ENCODE peak calls at places on chromosomes 5 and 9, in four cellular contexts. One of them, this sample, is unnamed.

GRCh38 chr5:15285901-15286583 is 213.9 kb upstream of the FBXL7 start:
- DNase-seq in nephron progenitor cell: no peak
- DNase-seq in activated effector memory CD4-positive, alpha-beta T cell treated with Interleukin-2 at 50 U/mL for 16 hours: no peak
- DNase-seq in fibroblast of villous mesenchyme: peak
- DNase-seq in this sample: no peak

GRCh38 chr9:125815568-125815967 is 68.4 kb downstream of the PBX3 start:
- DNase-seq in activated effector memory CD4-positive, alpha-beta T cell treated with Interleukin-2 at 50 U/mL for 16 hours: no peak
- DNase-seq in nephron progenitor cell: no peak
- DNase-seq in fibroblast of villous mesenchyme: no peak
- DNase-seq in this sample: no peak

GRCh38 chr5:76084496-76085285 is 1.5 kb downstream of the SV2C start:
- DNase-seq in nephron progenitor cell: peak
- DNase-seq in activated effector memory CD4-positive, alpha-beta T cell treated with Interleukin-2 at 50 U/mL for 16 hours: no peak
- DNase-seq in fibroblast of villous mesenchyme: no peak
- DNase-seq in this sample: no peak

GRCh38 chr5:113804943-113805342 is 291.4 kb downstream of the YTHDC2 start:
- DNase-seq in nephron progenitor cell: no peak
- DNase-seq in fibroblast of villous mesenchyme: no peak
- DNase-seq in activated effector memory CD4-positive, alpha-beta T cell treated with Interleukin-2 at 50 U/mL for 16 hours: no peak
- DNase-seq in this sample: no peak

GRCh38 chr9:83405674-83406255 is 132.4 kb downstream of the FRMD3 start:
- DNase-seq in nephron progenitor cell: no peak
- DNase-seq in activated effector memory CD4-positive, alpha-beta T cell treated with Interleukin-2 at 50 U/mL for 16 hours: no peak
- DNase-seq in fibroblast of villous mesenchyme: no peak
- DNase-seq in this sample: no peak

GRCh38 chr5:116013207-116013777 is 19.0 kb upstream of the ARL14EPL start:
- DNase-seq in activated effector memory CD4-positive, alpha-beta T cell treated with Interleukin-2 at 50 U/mL for 16 hours: no peak
- DNase-seq in fibroblast of villous mesenchyme: no peak
- DNase-seq in nephron progenitor cell: no peak
- DNase-seq in this sample: no peak

GRCh38 chr9:127065592-127065991 is 56.8 kb downstream of the ANGPTL2 start:
- DNase-seq in activated effector memory CD4-positive, alpha-beta T cell treated with Interleukin-2 at 50 U/mL for 16 hours: no peak
- DNase-seq in nephron progenitor cell: no peak
- DNase-seq in fibroblast of villous mesenchyme: peak
- DNase-seq in this sample: no peak

GRCh38 chr5:2817031-2817603 is 65.6 kb upstream of the IRX2 start:
- DNase-seq in nephron progenitor cell: no peak
- DNase-seq in fibroblast of villous mesenchyme: no peak
- DNase-seq in activated effector memory CD4-positive, alpha-beta T cell treated with Interleukin-2 at 50 U/mL for 16 hours: no peak
- DNase-seq in this sample: no peak

GRCh38 chr9:112753725-112754124 is 3.2 kb downstream of the SNX30 start:
- DNase-seq in fibroblast of villous mesenchyme: peak
- DNase-seq in activated effector memory CD4-positive, alpha-beta T cell treated with Interleukin-2 at 50 U/mL for 16 hours: no peak
- DNase-seq in nephron progenitor cell: no peak
- DNase-seq in this sample: no peak

GRCh38 chr5:124872615-124873014 is 126.2 kb upstream of the ZNF608 start:
- DNase-seq in fibroblast of villous mesenchyme: no peak
- DNase-seq in nephron progenitor cell: no peak
- DNase-seq in activated effector memory CD4-positive, alpha-beta T cell treated with Interleukin-2 at 50 U/mL for 16 hours: no peak
- DNase-seq in this sample: no peak

GRCh38 chr9:38339087-38339486 is 53.4 kb upstream of the ALDH1B1 start:
- DNase-seq in activated effector memory CD4-positive, alpha-beta T cell treated with Interleukin-2 at 50 U/mL for 16 hours: no peak
- DNase-seq in fibroblast of villous mesenchyme: no peak
- DNase-seq in nephron progenitor cell: no peak
- DNase-seq in this sample: no peak

GRCh38 chr5:133251296-133252132 is 199.7 kb downstream of the HSPA4 start:
- DNase-seq in nephron progenitor cell: no peak
- DNase-seq in activated effector memory CD4-positive, alpha-beta T cell treated with Interleukin-2 at 50 U/mL for 16 hours: no peak
- DNase-seq in fibroblast of villous mesenchyme: no peak
- DNase-seq in this sample: no peak

GRCh38 chr9:112787942-112788341 is 37.4 kb downstream of the SNX30 start:
- DNase-seq in fibroblast of villous mesenchyme: no peak
- DNase-seq in nephron progenitor cell: no peak
- DNase-seq in activated effector memory CD4-positive, alpha-beta T cell treated with Interleukin-2 at 50 U/mL for 16 hours: no peak
- DNase-seq in this sample: no peak

GRCh38 chr5:148760945-148761638 is 65.3 kb upstream of the ADRB2 start:
- DNase-seq in activated effector memory CD4-positive, alpha-beta T cell treated with Interleukin-2 at 50 U/mL for 16 hours: no peak
- DNase-seq in fibroblast of villous mesenchyme: no peak
- DNase-seq in nephron progenitor cell: no peak
- DNase-seq in this sample: no peak

GRCh38 chr9:18255158-18255629 is 218.8 kb upstream of the ADAMTSL1 start:
- DNase-seq in fibroblast of villous mesenchyme: peak
- DNase-seq in activated effector memory CD4-positive, alpha-beta T cell treated with Interleukin-2 at 50 U/mL for 16 hours: peak
- DNase-seq in nephron progenitor cell: peak
- DNase-seq in this sample: peak

GRCh38 chr9:114225534-114226288 is 70.4 kb downstream of the COL27A1 start:
- DNase-seq in nephron progenitor cell: no peak
- DNase-seq in activated effector memory CD4-positive, alpha-beta T cell treated with Interleukin-2 at 50 U/mL for 16 hours: no peak
- DNase-seq in fibroblast of villous mesenchyme: no peak
- DNase-seq in this sample: no peak

GRCh38 chr5:42944989-42945388 is 95.1 kb downstream of the ANXA2R start:
- DNase-seq in activated effector memory CD4-positive, alpha-beta T cell treated with Interleukin-2 at 50 U/mL for 16 hours: no peak
- DNase-seq in nephron progenitor cell: no peak
- DNase-seq in fibroblast of villous mesenchyme: peak
- DNase-seq in this sample: no peak

GRCh38 chr9:133848471-133848870 is 110.3 kb upstream of the SARDH start:
- DNase-seq in activated effector memory CD4-positive, alpha-beta T cell treated with Interleukin-2 at 50 U/mL for 16 hours: no peak
- DNase-seq in fibroblast of villous mesenchyme: no peak
- DNase-seq in nephron progenitor cell: no peak
- DNase-seq in this sample: no peak

GRCh38 chr9:126376311-126376902 is 49.8 kb downstream of the MVB12B start:
- DNase-seq in fibroblast of villous mesenchyme: no peak
- DNase-seq in activated effector memory CD4-positive, alpha-beta T cell treated with Interleukin-2 at 50 U/mL for 16 hours: no peak
- DNase-seq in nephron progenitor cell: no peak
- DNase-seq in this sample: no peak

This sample was measured in CD8-positive, alpha-beta T cell.